ENCODE peak calls at places on chromosomes 12 and 14, in ten cellular contexts. G, Z, H, D, A, C, J, B, T and F are unnamed samples.

GRCh38 chr12:57456737-57457490 is 1.8 kb downstream of the INHBE start:
- DNase-seq in T (no peak), Z (no peak), H (no peak), J (no peak), G (no peak), D (no peak), A (no peak), B (no peak), C (no peak), F (no peak)

GRCh38 chr12:100953217-100953616 is 158.6 kb downstream of the ANO4 start:
- DNase-seq in D (peak; percentile 15), J (no peak), G (no peak), Z (no peak), B (no peak), H (no peak), C (no peak), A (no peak), T (no peak), F (no peak)

GRCh38 chr12:34126239-34126641 is 103.9 kb downstream of the ALG10 start:
- DNase-seq in J (no peak), G (no peak), A (no peak), B (no peak), H (no peak), C (no peak), T (no peak), Z (no peak), D (no peak), F (no peak)

GRCh38 chr14:89856871-89857345 is 97.6 kb downstream of the EFCAB11 start:
- DNase-seq in H (no peak), B (no peak), T (no peak), Z (no peak), G (no peak), D (peak; percentile 51), J (no peak), C (no peak), A (no peak), F (no peak)

GRCh38 chr12:128914908-128915563 is 61.8 kb downstream of the GLT1D1 start:
- DNase-seq in A (no peak), H (no peak), J (no peak), G (no peak), C (no peak), T (no peak), B (no peak), D (no peak), Z (no peak), F (no peak)

GRCh38 chr12:116037941-116038837 is 239.3 kb downstream of the MED13L start:
- DNase-seq in G (no peak), H (no peak), A (no peak), J (no peak), T (no peak), Z (no peak), C (no peak), D (peak; percentile 82), B (no peak), F (peak; percentile 12)

GRCh38 chr12:127903146-127903545 is 363.8 kb upstream of the TMEM132C start:
- DNase-seq in G (no peak), B (no peak), C (no peak), Z (no peak), A (no peak), H (no peak), J (no peak), T (no peak), D (no peak), F (no peak)

GRCh38 chr14:80587096-80587724 is 354.3 kb downstream of the CEP128 start:
- DNase-seq in A (no peak), C (no peak), D (peak; percentile 48), H (no peak), Z (no peak), T (no peak), B (no peak), J (no peak), G (no peak), F (no peak)

DNA sequence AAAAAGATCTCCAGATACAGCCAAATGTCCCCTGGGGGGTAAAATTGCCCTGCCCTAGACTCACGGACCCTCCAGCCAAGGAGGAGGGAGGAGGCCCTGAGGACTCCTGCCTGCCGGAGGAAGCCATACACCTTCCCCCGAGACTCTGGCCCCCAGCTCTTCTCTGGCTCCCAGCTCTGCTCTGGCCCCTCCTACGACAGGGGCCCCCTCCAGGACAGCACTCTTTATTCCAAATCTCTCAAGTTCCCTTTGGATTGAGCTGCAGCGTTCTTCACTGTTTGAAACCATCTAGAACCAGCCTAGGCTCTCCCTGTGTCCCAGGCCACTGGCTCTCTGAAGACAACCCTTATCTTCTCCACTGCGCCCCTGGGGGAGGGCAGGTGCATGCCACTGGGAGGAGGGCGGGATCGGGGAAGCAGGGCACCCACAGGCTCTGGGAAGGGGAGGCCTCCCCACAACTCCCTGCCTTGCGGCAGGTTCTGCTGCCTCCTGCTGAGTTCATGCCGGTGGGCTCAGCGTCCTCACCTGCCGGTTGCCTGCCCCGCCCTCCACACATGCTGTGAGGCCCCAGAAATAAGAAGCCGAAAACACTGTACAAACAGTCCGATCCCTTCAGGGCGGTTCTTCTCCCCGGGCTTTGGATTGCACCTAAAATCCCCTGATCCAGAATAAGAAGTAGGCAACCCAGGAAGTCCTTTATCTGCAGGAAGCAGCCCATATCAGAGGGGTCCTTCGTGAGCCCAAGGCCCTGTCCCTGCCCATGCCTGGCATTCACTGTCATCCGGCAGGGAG is 112.7 kb downstream of the DICER1 start:
- DNase-seq in C (no peak), B (no peak), D (no peak), A (no peak), J (no peak), T (peak; percentile 7), Z (peak; percentile 37), H (no peak), G (no peak), F (no peak)
- TF ChIP-seq POLR2A in C (no peak), B (no peak), D (no peak), A (no peak), J (no peak), T (no peak), Z (no peak), H (no peak), G (no peak), F (no peak)

GRCh38 chr12:117189725-117190209 is 503 bp downstream of the FBXO21 start:
- DNase-seq in A (no peak), J (peak; percentile 63), C (no peak), T (peak; percentile 28), Z (peak; percentile 60), D (peak; percentile 45), G (no peak), B (peak; percentile 35), H (no peak), F (peak; percentile 55)

GRCh38 chr12:117188121-117188665 is 2.1 kb downstream of the FBXO21 start:
- DNase-seq in T (no peak), G (no peak), J (no peak), C (peak; percentile 26), H (no peak), A (no peak), B (no peak), Z (no peak), D (no peak), F (no peak)

GRCh38 chr12:117190210-117190781 is at the start of gene FBXO21:
- DNase-seq in A (peak; percentile 94), Z (peak; percentile 94), D (peak; percentile 74), B (peak; percentile 92), J (peak; percentile 97), T (peak; percentile 93), H (peak; percentile 97), G (peak; percentile 84), C (peak; percentile 95), F (peak; percentile 83)

GRCh38 chr12:117192057-117192456 is 1.8 kb upstream of the FBXO21 start:
- DNase-seq in Z (no peak), D (no peak), A (no peak), H (no peak), B (no peak), J (peak; percentile 35), G (no peak), C (peak; percentile 35), T (no peak), F (no peak)

DNA sequence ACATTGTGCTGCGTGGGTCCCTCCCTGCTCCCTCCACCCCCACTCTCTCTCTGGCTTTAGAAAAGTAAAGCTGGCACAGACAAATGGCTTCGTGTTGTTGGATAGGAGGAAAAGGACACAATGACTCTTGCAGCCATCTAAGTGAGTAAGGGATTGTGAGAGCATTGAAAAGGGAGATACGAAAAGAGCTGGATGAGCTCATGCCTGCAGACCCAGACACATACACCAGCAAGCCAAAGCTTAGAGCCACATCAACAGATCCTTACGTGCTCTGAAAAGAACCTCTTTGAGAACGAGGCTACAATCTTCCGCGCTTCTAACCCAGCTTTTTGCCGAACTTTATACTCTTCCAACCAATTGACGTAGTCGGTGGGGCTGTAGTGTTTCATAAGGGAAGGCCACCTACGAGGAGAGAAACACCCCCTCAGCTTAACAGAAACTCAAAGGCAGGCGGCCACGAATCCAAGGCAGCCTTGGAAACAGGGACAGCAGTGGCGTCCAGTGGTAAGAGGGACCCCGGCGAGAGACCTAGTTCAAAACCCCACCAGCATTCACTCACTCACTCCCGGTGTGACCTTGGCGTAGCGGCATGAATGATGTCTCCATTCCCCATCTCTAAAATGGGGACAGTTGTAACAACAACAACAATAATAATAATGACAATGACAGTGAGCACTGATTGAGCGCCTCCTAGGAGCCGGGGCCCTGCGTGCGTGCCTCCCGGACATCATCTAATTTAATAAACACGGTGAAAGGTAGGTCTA is 1.1 kb downstream of the FBXO21 start:
- DNase-seq in Z (no peak), G (no peak), J (peak; percentile 60), B (no peak), C (peak; percentile 49), D (peak; percentile 72), H (no peak), A (no peak), T (no peak), F (no peak)
- TF ChIP-seq POLR2A in Z (no peak), G (peak; percentile 7), J (peak; percentile 3), B (no peak), C (no peak), D (no peak), H (no peak), A (no peak), T (no peak), F (no peak)

DNA sequence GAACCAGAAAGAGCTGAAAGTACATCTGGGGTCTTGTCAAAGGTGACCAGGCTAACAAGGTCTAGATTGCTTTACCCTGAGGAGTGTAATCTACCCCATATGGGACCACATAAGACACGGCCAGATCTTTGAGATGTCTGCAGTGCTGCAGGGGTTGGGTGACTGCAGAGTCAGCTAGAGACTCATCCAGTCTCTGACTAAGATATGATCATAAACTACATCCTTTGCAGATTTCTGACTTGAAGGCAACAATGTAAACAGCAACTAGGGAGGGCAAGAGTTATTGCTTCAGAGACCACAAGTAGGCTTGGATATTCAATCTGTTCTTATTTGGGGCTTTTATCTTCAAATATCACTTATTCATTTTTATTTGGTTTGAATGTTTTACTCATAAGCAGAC is 1080.5 kb upstream of the FOXG1 start:
- DNase-seq in A (no peak), D (no peak), B (no peak), G (no peak), J (no peak), T (no peak), H (no peak), C (no peak), Z (no peak), F (no peak)
- TF ChIP-seq POLR2A in A (no peak), D (no peak), B (no peak), G (no peak), J (no peak), T (no peak), H (no peak), C (no peak), Z (no peak), F (no peak)

DNA sequence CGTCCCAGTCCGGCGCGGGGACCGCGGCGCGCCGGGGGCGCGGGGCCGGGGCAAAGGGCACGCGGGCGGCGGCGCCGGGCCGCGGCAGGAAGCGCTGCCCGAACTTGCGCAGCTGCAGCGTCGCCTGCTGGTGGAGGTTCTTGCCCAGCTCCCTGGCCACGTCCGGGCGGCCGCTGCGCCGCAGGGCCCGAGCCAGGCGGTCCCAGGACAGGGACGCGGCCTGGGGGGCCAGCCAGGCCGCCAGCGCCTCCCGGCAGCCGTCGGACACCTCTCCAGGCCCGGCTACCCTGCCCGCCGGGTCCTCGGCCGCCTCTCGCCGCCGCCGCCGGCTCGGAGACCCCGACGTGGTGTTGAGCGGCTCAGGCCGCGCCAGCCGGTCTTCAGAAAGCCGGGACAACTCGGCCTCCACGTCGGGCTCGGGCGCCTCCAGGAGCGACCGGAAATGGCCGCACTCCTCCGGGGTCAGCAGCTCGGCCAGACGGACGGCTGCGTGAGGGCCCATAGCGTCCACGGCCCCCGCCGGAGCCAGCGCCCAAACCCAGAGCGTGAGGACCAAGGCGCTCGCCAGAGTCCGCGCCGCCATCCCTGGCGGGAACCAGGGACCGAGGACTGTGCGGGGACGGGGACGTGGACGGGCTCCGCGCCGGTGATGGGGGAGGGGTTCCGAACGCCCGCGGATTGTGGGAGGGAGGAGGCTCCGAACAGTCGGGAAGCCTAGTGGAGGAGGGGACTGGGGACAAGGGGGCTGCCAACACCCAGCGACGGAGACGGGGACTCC is 34.0 kb downstream of the FIGNL2 start:
- DNase-seq in B (peak; percentile 84), A (peak; percentile 57), H (no peak), Z (peak; percentile 92), C (peak; percentile 81), J (peak; percentile 66), G (peak; percentile 59), T (peak; percentile 64), D (peak; percentile 66), F (no peak)
- TF ChIP-seq POLR2A in B (peak; percentile 42), A (no peak), H (no peak), Z (no peak), C (no peak), J (no peak), G (peak; percentile 22), T (no peak), D (no peak), F (no peak)